ENCODE peak calls at places on chromosomes 2 and 18, in four cellular contexts. U, Y, F and R are unnamed samples.

GRCh38 chr2:119706196-119706595 is 27.2 kb downstream of the TMEM177 start:
- DNase-seq in U (no peak), Y (peak), F (peak), R (no peak)

GRCh38 chr2:182818541-182819308 is 47.7 kb downstream of the FRZB start:
- DNase-seq in U (no peak), Y (no peak), F (peak), R (no peak)

GRCh38 chr2:236159778-236160170 is 8.4 kb downstream of the GBX2 start:
- DNase-seq in U (no peak), Y (no peak), F (no peak), R (no peak)

GRCh38 chr2:119820275-119820674 is 60.6 kb downstream of the PTPN4 start:
- DNase-seq in U (no peak), Y (no peak), F (peak), R (peak)

GRCh38 chr2:209389124-209389523 is 34.7 kb upstream of the MAP2 start:
- DNase-seq in U (no peak), Y (no peak), F (peak), R (no peak)

GRCh38 chr2:286774-287392 is 1.0 kb downstream of the ALKAL2 start:
- DNase-seq in U (no peak), Y (no peak), F (peak), R (no peak)

GRCh38 chr18:2657788-2658458 is 2.4 kb downstream of the SMCHD1 start:
- DNase-seq in U (no peak), Y (peak), F (peak), R (peak)

GRCh38 chr2:151878655-151879563 is 50.7 kb upstream of the ARL5A start:
- DNase-seq in U (no peak), Y (peak), F (no peak), R (peak)

GRCh38 chr2:11945139-11946126 is 199.0 kb downstream of the LPIN1 start:
- DNase-seq in U (no peak), Y (no peak), F (no peak), R (no peak)

GRCh38 chr18:67599277-67599676 is 82.8 kb upstream of the DSEL start:
- DNase-seq in U (no peak), Y (no peak), F (no peak), R (peak)

GRCh38 chr18:76416935-76417334 is 78.1 kb downstream of the ZNF516 start:
- DNase-seq in U (no peak), Y (no peak), F (no peak), R (peak)

GRCh38 chr2:129296401-129297343 is 682.8 kb upstream of the RAB6C start:
- DNase-seq in U (no peak), Y (no peak), F (no peak), R (no peak)

GRCh38 chr2:151261977-151262291 is 271 bp upstream of the RBM43 start:
- DNase-seq in U (no peak), Y (peak), F (no peak), R (no peak)

GRCh38 chr2:10331033-10331701 is 28.5 kb downstream of the HPCAL1 start:
- DNase-seq in U (peak), Y (peak), F (no peak), R (peak)

GRCh38 chr2:71799013-71799575 is 345.7 kb downstream of the DYSF start:
- DNase-seq in U (no peak), Y (no peak), F (no peak), R (no peak)

GRCh38 chr2:132255714-132256113 is 94.0 kb upstream of the ANKRD30BL start:
- DNase-seq in U (no peak), Y (no peak), F (no peak), R (no peak)

GRCh38 chr2:12824304-12824761 is 107.6 kb downstream of the TRIB2 start:
- DNase-seq in U (no peak), Y (no peak), F (no peak), R (peak)

GRCh38 chr2:42085706-42086487 is 38.1 kb downstream of the PKDCC start:
- DNase-seq in U (no peak), Y (no peak), F (no peak), R (no peak)

GRCh38 chr2:134155134-134155533 is 98.7 kb upstream of the MGAT5 start:
- DNase-seq in U (no peak), Y (no peak), F (no peak), R (no peak)

GRCh38 chr2:181774601-181775179 is 94.4 kb upstream of the NEUROD1 start:
- DNase-seq in U (no peak), Y (no peak), F (no peak), R (peak)

GRCh38 chr18:58098706-58099105 is 54.7 kb downstream of the NEDD4L start:
- DNase-seq in U (no peak), Y (no peak), F (peak), R (no peak)

GRCh38 chr2:85794491-85795121 is 40.8 kb downstream of the ATOH8 start:
- DNase-seq in U (no peak), Y (no peak), F (peak), R (no peak)

GRCh38 chr18:34039194-34039593 is 185.5 kb downstream of the NOL4 start:
- DNase-seq in U (no peak), Y (no peak), F (peak), R (no peak)

GRCh38 chr18:29647700-29648099 is 1394.8 kb downstream of the DSC3 start:
- DNase-seq in U (no peak), Y (no peak), F (no peak), R (no peak)

GRCh38 chr18:70363861-70364260 is 75.0 kb downstream of the SOCS6 start:
- DNase-seq in U (no peak), Y (no peak), F (no peak), R (peak)

GRCh38 chr2:19540739-19541503 is 182.5 kb upstream of the OSR1 start:
- DNase-seq in U (no peak), Y (no peak), F (no peak), R (peak)

GRCh38 chr2:79511320-79511951 is 1.4 kb upstream of the CTNNA2 start:
- DNase-seq in U (no peak), Y (peak), F (no peak), R (peak)

GRCh38 chr2:173657996-173658717 is 303.5 kb downstream of the CDCA7 start:
- DNase-seq in U (no peak), Y (no peak), F (no peak), R (peak)

GRCh38 chr2:156590313-156590712 is 154.1 kb downstream of the GPD2 start:
- DNase-seq in U (no peak), Y (no peak), F (no peak), R (no peak)

GRCh38 chr2:45862843-45863242 is 211.4 kb downstream of the PRKCE start:
- DNase-seq in U (no peak), Y (peak), F (no peak), R (no peak)